ENCODE peak calls at places on chromosomes 11 and 22, in ten cellular contexts. P, T, V, J, R, L, U, Q, A and X are unnamed samples.

GRCh38 chr22:37498289-37498909 is 12.2 kb upstream of the MFNG start:
- DNase-seq in T (peak), L (no peak), P (no peak), A (no peak), J (peak), V (no peak), U (peak), R (no peak), Q (peak), X (no peak)

GRCh38 chr11:10770626-10771254 is 19.7 kb downstream of the CTR9 start:
- DNase-seq in A (no peak), T (peak), P (peak), L (peak), R (peak), V (peak), J (peak), Q (peak), U (no peak), X (peak)

GRCh38 chr22:20413217-20414058 is 19.5 kb downstream of the ZNF74 start:
- DNase-seq in L (no peak), A (no peak), J (no peak), U (peak), R (no peak), Q (no peak), T (no peak), P (no peak), V (no peak), X (no peak)

GRCh38 chr22:22839570-22840314 is 47.9 kb upstream of the IGLL5 start:
- DNase-seq in L (no peak), P (no peak), J (no peak), U (no peak), T (no peak), Q (no peak), A (no peak), V (no peak), R (no peak), X (no peak)

GRCh38 chr11:14393129-14393528 is 34.1 kb upstream of the RRAS2 start:
- DNase-seq in L (no peak), T (no peak), R (no peak), V (no peak), Q (no peak), A (no peak), U (no peak), J (no peak), P (no peak), X (no peak)

GRCh38 chr11:65274734-65275682 is 13.2 kb downstream of the POLA2 start:
- DNase-seq in U (no peak), P (peak), A (peak), L (peak), T (peak), J (peak), R (peak), V (peak), Q (peak), X (peak)

GRCh38 chr11:112773256-112773655 is 188.0 kb upstream of the NCAM1 start:
- DNase-seq in J (no peak), T (no peak), R (no peak), A (no peak), L (no peak), P (no peak), U (no peak), V (no peak), Q (no peak), X (no peak)

GRCh38 chr22:23786261-23786710 is 480 bp upstream of the SMARCB1 start:
- DNase-seq in U (no peak), R (no peak), J (no peak), P (no peak), A (no peak), V (no peak), T (no peak), Q (no peak), L (no peak), X (no peak)

GRCh38 chr11:17257200-17257599 is 19.3 kb upstream of the NUCB2 start:
- DNase-seq in Q (no peak), J (no peak), V (no peak), T (no peak), A (no peak), U (no peak), L (peak), R (no peak), P (no peak), X (peak)

GRCh38 chr11:77557553-77557952 is 32.2 kb upstream of the AQP11 start:
- DNase-seq in T (no peak), Q (peak), U (no peak), R (no peak), P (no peak), V (peak), L (peak), J (peak), A (no peak), X (peak)

GRCh38 chr22:17774206-17774927 is at the start of gene BID:
- DNase-seq in P (no peak), V (peak), A (no peak), Q (peak), U (peak), L (no peak), J (peak), R (peak), T (peak), X (peak)

GRCh38 chr11:96614846-96615245 is 225.0 kb downstream of the JRKL start:
- DNase-seq in Q (peak), J (no peak), V (no peak), A (no peak), L (no peak), T (no peak), U (no peak), P (no peak), R (no peak), X (no peak)

GRCh38 chr22:23012081-23012622 is 58.2 kb upstream of the GNAZ start:
- DNase-seq in Q (no peak), L (no peak), J (no peak), T (no peak), R (no peak), A (no peak), U (no peak), V (no peak), P (no peak), X (no peak)

GRCh38 chr11:128544625-128545024 is 42.7 kb downstream of the ETS1 start:
- DNase-seq in A (peak), P (no peak), L (peak), V (no peak), J (no peak), R (no peak), Q (no peak), T (no peak), U (no peak), X (peak)

GRCh38 chr11:1293619-1294015 is 15.8 kb downstream of the TOLLIP start:
- DNase-seq in Q (peak), U (peak), A (no peak), R (peak), L (no peak), J (no peak), P (no peak), T (peak), V (no peak), X (no peak)

GRCh38 chr22:46245515-46245914 is 4.6 kb downstream of the CDPF1 start:
- DNase-seq in T (no peak), A (no peak), R (peak), U (no peak), P (no peak), Q (no peak), J (no peak), L (peak), V (no peak), X (no peak)

GRCh38 chr22:44741929-44742328 is 10.4 kb upstream of the ARHGAP8 start:
- DNase-seq in R (no peak), A (no peak), U (peak), P (no peak), T (peak), J (no peak), Q (no peak), L (no peak), V (no peak), X (no peak)

GRCh38 chr11:130634186-130634585 is 185.7 kb downstream of the ADAMTS15 start:
- DNase-seq in Q (no peak), R (no peak), P (no peak), U (no peak), V (no peak), J (no peak), T (no peak), A (no peak), L (no peak), X (no peak)

GRCh38 chr11:130635937-130636336 is 187.5 kb downstream of the ADAMTS15 start:
- DNase-seq in T (no peak), V (no peak), J (no peak), U (no peak), A (no peak), Q (no peak), L (no peak), P (no peak), R (no peak), X (no peak)

GRCh38 chr11:130631119-130631518 is 182.7 kb downstream of the ADAMTS15 start:
- DNase-seq in V (peak), Q (no peak), R (no peak), L (peak), U (no peak), P (peak), A (no peak), T (no peak), J (no peak), X (peak)

GRCh38 chr11:130634981-130635473 is 186.6 kb downstream of the ADAMTS15 start:
- DNase-seq in J (no peak), P (peak), A (no peak), V (peak), R (no peak), U (no peak), L (peak), T (no peak), Q (peak), X (peak)

GRCh38 chr11:130633466-130633865 is 185.0 kb downstream of the ADAMTS15 start:
- DNase-seq in P (no peak), V (no peak), A (no peak), U (no peak), T (no peak), J (no peak), L (no peak), R (no peak), Q (no peak), X (no peak)
- H3K4me3 ChIP-seq in P (no peak), V (no peak), A (no peak), U (no peak), T (no peak), J (no peak), L (no peak), R (no peak), Q (no peak), X (no peak)

DNA sequence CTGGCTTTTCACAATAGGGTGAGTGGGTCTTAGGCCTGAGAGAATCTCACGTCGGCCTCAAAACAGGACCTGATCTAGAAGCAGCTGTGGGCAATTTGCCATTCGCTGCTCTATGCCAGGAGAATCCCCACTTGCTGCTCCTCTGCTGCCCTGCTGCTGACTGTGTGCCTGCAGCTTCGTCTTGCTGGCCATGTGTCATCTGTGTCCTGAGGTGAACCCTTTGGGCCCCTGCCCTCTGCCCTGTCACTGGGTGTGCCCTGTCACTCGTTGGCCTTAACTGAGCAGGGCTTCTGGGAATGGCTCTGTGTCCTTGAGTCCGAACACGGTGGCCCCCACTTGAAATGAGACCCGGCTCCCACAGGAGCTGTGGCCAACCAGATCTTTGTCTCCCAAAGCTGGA is 6.2 kb downstream of the NAA40 start:
- DNase-seq in P (no peak), T (peak), L (no peak), J (no peak), R (peak), Q (no peak), U (peak), V (no peak), A (no peak), X (no peak)
- H3K4me3 ChIP-seq in P (no peak), T (no peak), L (no peak), J (no peak), R (peak), Q (no peak), U (no peak), V (no peak), A (no peak), X (peak)

GRCh38 chr11:47534707-47535251 is 18.2 kb downstream of the CELF1 start:
- DNase-seq in Q (no peak), A (no peak), L (no peak), T (no peak), V (no peak), U (no peak), J (no peak), R (no peak), P (no peak), X (no peak)

GRCh38 chr11:47527186-47527585 is 25.7 kb downstream of the CELF1 start:
- DNase-seq in T (no peak), J (no peak), P (no peak), Q (no peak), R (no peak), A (no peak), L (no peak), U (no peak), V (no peak), X (no peak)

GRCh38 chr11:47536925-47537324 is 16.0 kb downstream of the CELF1 start:
- DNase-seq in J (no peak), L (no peak), U (no peak), P (no peak), A (no peak), R (no peak), Q (no peak), V (no peak), T (no peak), X (no peak)

GRCh38 chr11:47533690-47534135 is 19.2 kb downstream of the CELF1 start:
- DNase-seq in T (no peak), P (no peak), U (no peak), J (no peak), R (no peak), A (no peak), V (no peak), Q (no peak), L (peak), X (peak)

GRCh38 chr11:47532597-47533213 is 20.2 kb downstream of the CELF1 start:
- DNase-seq in L (no peak), P (no peak), R (no peak), Q (no peak), J (no peak), T (no peak), U (no peak), V (no peak), A (no peak), X (peak)
- H3K4me3 ChIP-seq in L (no peak), P (no peak), R (no peak), Q (no peak), J (no peak), T (no peak), U (no peak), V (no peak), A (no peak), X (no peak)

GRCh38 chr11:2387266-2387982 is 10.3 kb downstream of the CD81 start:
- DNase-seq in J (no peak), R (no peak), U (no peak), A (no peak), V (no peak), Q (no peak), T (no peak), P (no peak), L (peak), X (peak)
- H3K4me3 ChIP-seq in J (no peak), R (peak), U (no peak), A (no peak), V (no peak), Q (no peak), T (no peak), P (no peak), L (no peak), X (no peak)

DNA sequence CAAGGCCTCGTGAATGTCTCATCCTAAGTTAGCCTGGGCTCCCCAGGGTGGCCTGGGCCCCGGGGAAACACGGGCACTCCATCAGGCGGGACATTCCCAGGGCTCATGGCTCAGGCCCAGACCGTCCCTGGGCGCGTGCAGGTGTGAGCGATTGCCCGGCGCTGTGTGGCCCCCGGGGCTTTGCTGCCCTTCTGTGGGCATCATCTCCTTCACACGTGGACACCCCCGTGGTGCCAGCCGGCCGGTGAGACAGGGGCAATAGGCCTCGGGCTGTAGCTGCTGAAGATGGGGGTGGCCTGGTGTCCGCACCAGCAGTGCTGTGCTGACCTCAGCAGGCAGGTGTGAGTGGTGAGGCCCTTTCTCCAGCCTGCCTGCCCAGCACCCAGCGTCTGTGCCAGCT is 4.6 kb upstream of the SELENOO start:
- DNase-seq in L (no peak), T (no peak), U (no peak), J (no peak), Q (no peak), V (no peak), R (no peak), P (no peak), A (no peak), X (no peak)
- H3K4me3 ChIP-seq in L (no peak), T (no peak), U (no peak), J (no peak), Q (no peak), V (no peak), R (no peak), P (no peak), A (no peak), X (no peak)

GRCh38 chr11:64183890-64184289 is 2.1 kb upstream of the STIP1 start:
- DNase-seq in R (no peak), T (no peak), U (no peak), P (no peak), L (no peak), A (no peak), V (no peak), J (no peak), Q (no peak), X (no peak)
- H3K4me3 ChIP-seq in R (no peak), T (no peak), U (no peak), P (no peak), L (no peak), A (no peak), V (no peak), J (peak), Q (peak), X (peak)

DNA sequence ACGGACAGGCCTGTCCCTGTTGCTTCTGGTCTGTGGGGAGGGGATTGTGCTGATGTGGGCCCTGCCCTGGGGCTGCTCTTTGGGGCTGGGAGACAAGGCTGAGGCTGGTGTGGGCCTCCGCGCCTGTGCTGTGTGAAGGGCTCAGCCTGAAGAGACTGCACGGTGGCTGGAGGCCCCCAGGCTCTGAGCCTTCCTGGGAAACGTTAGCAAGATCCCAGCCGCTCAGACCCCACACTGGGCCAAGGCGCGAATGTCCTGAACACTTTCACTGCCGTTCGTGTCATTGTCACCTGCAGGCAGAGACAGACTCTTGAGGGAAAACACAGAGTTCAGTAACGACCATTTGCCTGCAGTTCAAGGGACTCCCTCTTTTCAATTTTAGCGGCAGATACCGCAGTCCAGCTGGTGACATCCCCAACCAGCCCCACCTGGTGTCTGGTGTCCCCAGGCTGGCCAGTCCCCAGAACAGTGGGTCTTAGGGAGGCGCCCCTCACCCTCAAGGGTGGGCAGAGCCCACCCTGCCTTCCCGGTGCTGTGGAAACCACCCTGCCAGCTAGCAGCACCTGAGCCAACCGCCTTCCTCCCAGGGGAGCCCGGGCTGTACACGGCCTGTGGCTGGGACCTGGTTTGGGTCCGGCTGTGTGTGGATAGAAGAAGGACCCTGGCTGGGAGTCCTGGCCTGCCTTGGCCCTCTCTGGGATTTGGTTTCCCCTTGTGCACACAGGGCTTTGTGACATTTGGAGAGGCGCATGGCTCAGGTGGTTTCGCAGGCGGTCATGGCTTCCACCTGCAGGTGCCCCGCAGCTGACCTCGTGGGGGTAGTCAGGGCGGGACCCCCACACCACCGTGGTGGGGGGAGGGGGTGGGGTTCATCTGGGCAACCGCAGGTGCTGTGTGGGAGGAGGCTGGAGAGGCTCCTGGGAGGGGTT is 5.7 kb downstream of the PANX2 start:
- DNase-seq in R (no peak), U (no peak), A (no peak), L (no peak), V (no peak), P (no peak), J (no peak), T (no peak), Q (no peak), X (no peak)
- H3K4me3 ChIP-seq in R (no peak), U (no peak), A (no peak), L (no peak), V (no peak), P (no peak), J (no peak), T (no peak), Q (no peak), X (no peak)